ENCODE peak calls at places on chromosomes 4 and X, in nine cellular contexts. N is A549, Y is midbrain, P is GM10248, H is DMS153, K is brain microvascular endothelial cell, U is dermis microvascular lymphatic vessel endothelial cell, D is left ventricle myocardium inferior, M is ACHN. V is an unnamed sample.

GRCh38 chr4:8594097-8595038 is 1.8 kb downstream of the CPZ start:
- DNase-seq in N (peak), Y (peak), P (peak), H (peak), K (peak), U (peak), D (no peak), M (peak), V (peak)

GRCh38 chr4:3227878-3228675 is 20.9 kb upstream of the MSANTD1 start:
- DNase-seq in N (no peak), Y (no peak), P (no peak), H (no peak), K (no peak), U (no peak), D (no peak), M (no peak), V (no peak)

GRCh38 chr4:152424980-152425379 is 110.9 kb downstream of the FBXW7 start:
- DNase-seq in N (no peak), Y (no peak), P (no peak), H (no peak), K (no peak), U (no peak), D (no peak), M (no peak), V (no peak)

GRCh38 chrX:123425471-123425870 is 241.4 kb downstream of the GRIA3 start:
- DNase-seq in N (no peak), Y (no peak), P (no peak), H (no peak), K (no peak), U (no peak), D (no peak), M (no peak), V (no peak)

GRCh38 chrX:130170752-130171445 is 863 bp upstream of the RAB33A start:
- DNase-seq in N (peak), Y (peak), P (peak), H (peak), K (peak), U (no peak), D (peak), M (peak), V (peak)

GRCh38 chrX:73556159-73556558 is 6.8 kb upstream of the CHIC1 start:
- DNase-seq in N (no peak), Y (no peak), P (no peak), H (no peak), K (no peak), U (no peak), D (no peak), M (no peak), V (no peak)

GRCh38 chrX:47706575-47706974 is 47.6 kb upstream of the UXT start:
- DNase-seq in N (no peak), Y (no peak), P (no peak), H (no peak), K (peak), U (no peak), D (no peak), M (no peak), V (no peak)

GRCh38 chr4:2296621-2297601 is 35.0 kb upstream of the MXD4 start:
- DNase-seq in N (no peak), Y (no peak), P (no peak), H (no peak), K (no peak), U (no peak), D (no peak), M (no peak), V (peak)

V was measured in iPS-NIHi11.